ENCODE peak calls at places on chromosome 22, in eight cellular contexts. C is lower lobe of right lung, X is fibroblast of pulmonary artery, B is fibroblast of lung, G is GM12864, N is cardiac fibroblast, I is HepG2, D is AG04449. M is an unnamed sample.
A peak's percentile ranks its signal among the peaks of the same experiment; 100 is the strongest.

GRCh38 chr22:37420656-37421467 is 6.4 kb downstream of the ELFN2 start:
- DNase-seq in C (no peak), X (no peak), B (no peak), G (no peak), N (peak; percentile 29), I (no peak), D (no peak), M (no peak)

GRCh38 chr22:27154717-27155116 is 497.3 kb downstream of the MIAT start:
- DNase-seq in C (no peak), X (no peak), B (no peak), G (no peak), N (no peak), I (no peak), D (no peak), M (no peak)

GRCh38 chr22:24006207-24006913 is 1.1 kb upstream of the GSTT4 start:
- DNase-seq in C (no peak), X (no peak), B (no peak), G (no peak), N (no peak), I (no peak), D (no peak), M (no peak)

GRCh38 chr22:31753005-31753633 is 700 bp upstream of the DEPDC5 start:
- DNase-seq in C (peak; percentile 62), X (no peak), B (no peak), G (no peak), N (peak; percentile 46), I (peak; percentile 87), D (no peak), M (peak; percentile 85)

GRCh38 chr22:47592791-47593190 is 830.3 kb downstream of the TBC1D22A start:
- DNase-seq in C (no peak), X (no peak), B (no peak), G (no peak), N (no peak), I (no peak), D (no peak), M (no peak)

GRCh38 chr22:31538815-31539214 is 42.5 kb downstream of the SFI1 start:
- DNase-seq in C (no peak), X (no peak), B (no peak), G (no peak), N (no peak), I (no peak), D (no peak), M (no peak)

GRCh38 chr22:41229215-41229614 is 11.5 kb downstream of the CHADL start:
- DNase-seq in C (no peak), X (no peak), B (no peak), G (no peak), N (no peak), I (no peak), D (no peak), M (no peak)

GRCh38 chr22:47301820-47302475 is 539.5 kb downstream of the TBC1D22A start:
- DNase-seq in C (no peak), X (no peak), B (no peak), G (no peak), N (no peak), I (no peak), D (no peak), M (no peak)

GRCh38 chr22:30249049-30250038 is 2.8 kb upstream of the LIF start:
- DNase-seq in C (no peak), X (no peak), B (peak; percentile 79), G (no peak), N (peak; percentile 49), I (peak; percentile 40), D (no peak), M (peak; percentile 68)

GRCh38 chr22:47620391-47620790 is 857.9 kb downstream of the TBC1D22A start:
- DNase-seq in C (no peak), X (no peak), B (no peak), G (no peak), N (no peak), I (no peak), D (no peak), M (peak; percentile 5)

GRCh38 chr22:25795437-25795836 is 53.4 kb downstream of the MYO18B start:
- DNase-seq in C (no peak), X (no peak), B (no peak), G (no peak), N (no peak), I (no peak), D (no peak), M (no peak)

GRCh38 chr22:39997421-39997820 is 2.7 kb downstream of the FAM83F start:
- DNase-seq in C (no peak), X (no peak), B (no peak), G (no peak), N (no peak), I (no peak), D (no peak), M (no peak)

GRCh38 chr22:40922484-40923303 is 28.5 kb upstream of the RBX1 start:
- DNase-seq in C (no peak), X (peak; percentile 84), B (peak; percentile 81), G (peak; percentile 40), N (peak; percentile 81), I (peak; percentile 40), D (no peak), M (no peak)

GRCh38 chr22:17536269-17536668 is 27.0 kb upstream of the SLC25A18 start:
- DNase-seq in C (no peak), X (peak; percentile 6), B (no peak), G (no peak), N (peak; percentile 38), I (no peak), D (no peak), M (no peak)

GRCh38 chr22:47674600-47674999 is 912.1 kb downstream of the TBC1D22A start:
- DNase-seq in C (no peak), X (no peak), B (no peak), G (no peak), N (no peak), I (no peak), D (no peak), M (no peak)

GRCh38 chr22:37634505-37635002 is 4.9 kb upstream of the SH3BP1 start:
- DNase-seq in C (no peak), X (no peak), B (no peak), G (no peak), N (no peak), I (no peak), D (no peak), M (no peak)

GRCh38 chr22:48961705-48962104 is 866.0 kb downstream of the BRD1 start:
- DNase-seq in C (no peak), X (no peak), B (no peak), G (no peak), N (no peak), I (no peak), D (no peak), M (no peak)

GRCh38 chr22:23888615-23889401 is 5.4 kb upstream of the MIF start:
- DNase-seq in C (no peak), X (peak; percentile 54), B (peak; percentile 42), G (no peak), N (peak; percentile 55), I (peak; percentile 52), D (no peak), M (no peak)

GRCh38 chr22:27430799-27431480 is 370.6 kb downstream of the MN1 start:
- DNase-seq in C (no peak), X (no peak), B (no peak), G (no peak), N (no peak), I (no peak), D (no peak), M (no peak)

GRCh38 chr22:31898911-31899310 is 45.4 kb upstream of the YWHAH start:
- DNase-seq in C (no peak), X (no peak), B (no peak), G (no peak), N (no peak), I (no peak), D (no peak), M (no peak)

GRCh38 chr22:23180301-23180892 is at the start of gene BCR:
- DNase-seq in C (peak; percentile 85), X (peak; percentile 71), B (peak; percentile 57), G (no peak), N (peak; percentile 76), I (no peak), D (no peak), M (peak; percentile 55)

GRCh38 chr22:30290318-30290678 is 993 bp upstream of the CASTOR1 start:
- DNase-seq in C (no peak), X (no peak), B (no peak), G (no peak), N (no peak), I (no peak), D (no peak), M (no peak)

GRCh38 chr22:47084226-47084625 is 321.8 kb downstream of the TBC1D22A start:
- DNase-seq in C (no peak), X (no peak), B (no peak), G (no peak), N (no peak), I (no peak), D (no peak), M (no peak)

GRCh38 chr22:50153056-50153755 is 17.3 kb upstream of the PANX2 start:
- DNase-seq in C (no peak), X (no peak), B (no peak), G (no peak), N (no peak), I (no peak), D (no peak), M (no peak)

GRCh38 chr22:18057568-18058209 is 20.1 kb upstream of the PEX26 start:
- DNase-seq in C (no peak), X (peak; percentile 99), B (peak; percentile 100), G (peak; percentile 82), N (peak; percentile 98), I (peak; percentile 63), D (peak; percentile 96), M (no peak)

GRCh38 chr22:31911565-31912401 is 32.6 kb upstream of the YWHAH start:
- DNase-seq in C (no peak), X (no peak), B (no peak), G (no peak), N (no peak), I (peak; percentile 93), D (no peak), M (peak; percentile 75)

GRCh38 chr22:25554321-25555088 is 10.0 kb upstream of the GRK3 start:
- DNase-seq in C (no peak), X (no peak), B (no peak), G (no peak), N (no peak), I (no peak), D (no peak), M (no peak)

GRCh38 chr22:19755145-19755710 is 5.3 kb upstream of the TBX1 start:
- DNase-seq in C (no peak), X (no peak), B (no peak), G (no peak), N (no peak), I (no peak), D (no peak), M (no peak)
- H3K4me3 ChIP-seq in C (no peak overlapping the region), X (no peak overlapping the region), B (no peak overlapping the region), G (no peak overlapping the region), N (no peak overlapping the region), I (no peak overlapping the region), D (no peak overlapping the region), M (no peak overlapping the region)

GRCh38 chr22:45602004-45602733 is 69.5 kb upstream of the ATXN10 start:
- DNase-seq in C (peak; percentile 22), X (no peak), B (no peak), G (no peak), N (no peak), I (no peak), D (no peak), M (no peak)
- H3K4me3 ChIP-seq in C (no peak overlapping the region), X (no peak overlapping the region), B (no peak overlapping the region), G (no peak overlapping the region), N (no peak overlapping the region), I (no peak overlapping the region), D (no peak overlapping the region), M (no peak overlapping the region)

GRCh38 chr22:38873469-38874411 is 1.7 kb upstream of the CBX6 start:
- DNase-seq in C (no peak), X (no peak), B (no peak), G (peak; percentile 71), N (no peak), I (no peak), D (no peak), M (no peak)
- H3K4me3 ChIP-seq in C (peak overlapping the region; percentile 70), X (no peak overlapping the region), B (no peak overlapping the region), G (no peak overlapping the region), N (no peak overlapping the region), I (no peak overlapping the region), D (no peak overlapping the region), M (peak overlapping the region; percentile 53)

GRCh38 chr22:28759861-28760560 is 12.5 kb upstream of the CCDC117 start:
- DNase-seq in C (no peak), X (no peak), B (no peak), G (no peak), N (no peak), I (peak; percentile 96), D (no peak), M (no peak)
- H3K4me3 ChIP-seq in C (no peak overlapping the region), X (no peak overlapping the region), B (no peak overlapping the region), G (no peak overlapping the region), N (no peak overlapping the region), I (no peak overlapping the region), D (no peak overlapping the region), M (no peak overlapping the region)